ENCODE peak calls at places on chromosomes 6 and 20, in six cellular contexts. H, A, S, I, C and D are unnamed samples.

GRCh38 chr6:45884336-45884735 is 131.3 kb downstream of the CLIC5 start:
- DNase-seq in A (no peak), C (no peak), I (no peak), H (no peak), S (no peak), D (no peak)

GRCh38 chr6:41780623-41781301 is at the start of gene PRICKLE4:
- DNase-seq in H (peak), A (peak), S (no peak), C (no peak), I (peak), D (peak)

GRCh38 chr6:137415127-137415833 is 78.9 kb downstream of the OLIG3 start:
- DNase-seq in H (peak), S (no peak), I (peak), C (peak), A (peak), D (no peak)

GRCh38 chr20:62602550-62602949 is 39.8 kb upstream of the SLCO4A1 start:
- DNase-seq in C (no peak), A (no peak), I (peak), H (peak), S (no peak), D (peak)

GRCh38 chr6:128836761-128837160 is 46.2 kb upstream of the LAMA2 start:
- DNase-seq in H (no peak), I (no peak), S (no peak), A (no peak), C (no peak), D (no peak)

GRCh38 chr6:93036835-93037234 is 382.5 kb downstream of the EPHA7 start:
- DNase-seq in C (no peak), H (peak), I (peak), S (no peak), A (peak), D (peak)

GRCh38 chr20:19858972-19859371 is 100.9 kb downstream of the RIN2 start:
- DNase-seq in I (no peak), H (peak), A (no peak), C (no peak), S (no peak), D (peak)

GRCh38 chr20:8394308-8394945 is 262.4 kb downstream of the PLCB1 start:
- DNase-seq in C (no peak), H (no peak), S (no peak), A (peak), I (peak), D (no peak)

GRCh38 chr6:26199773-26200728 is 112.8 kb downstream of the HFE start:
- DNase-seq in H (no peak), I (no peak), S (no peak), C (no peak), A (no peak), D (no peak)

GRCh38 chr6:15430947-15431405 is 185.1 kb downstream of the JARID2 start:
- DNase-seq in I (no peak), A (no peak), S (no peak), C (no peak), H (no peak), D (peak)

GRCh38 chr6:77474973-77475372 is 11.7 kb upstream of the HTR1B start:
- DNase-seq in I (no peak), H (no peak), A (no peak), C (no peak), S (no peak), D (no peak)

GRCh38 chr6:169328112-169328801 is 74.6 kb upstream of the THBS2 start:
- DNase-seq in S (no peak), C (no peak), I (no peak), A (no peak), H (no peak), D (no peak)

GRCh38 chr6:169141706-169142705 is 111.6 kb downstream of the THBS2 start:
- DNase-seq in S (no peak), C (no peak), A (no peak), H (no peak), I (no peak), D (no peak)

GRCh38 chr20:1803216-1804128 is 91.7 kb upstream of the SIRPA start:
- DNase-seq in I (peak), C (no peak), H (no peak), S (no peak), A (peak), D (peak)

GRCh38 chr20:43409041-43409913 is 48.4 kb upstream of the SRSF6 start:
- DNase-seq in H (peak), I (peak), C (no peak), S (no peak), A (no peak), D (peak)

GRCh38 chr6:79731471-79731870 is 100.3 kb downstream of the SH3BGRL2 start:
- DNase-seq in I (no peak), S (no peak), H (no peak), A (no peak), C (no peak), D (no peak)

GRCh38 chr6:138727182-138727581 is 46.4 kb upstream of the CCDC28A start:
- DNase-seq in A (no peak), H (no peak), S (no peak), C (no peak), I (no peak), D (no peak)

GRCh38 chr6:84597238-84597875 is 167.0 kb downstream of the TBX18 start:
- DNase-seq in C (no peak), A (no peak), I (no peak), S (no peak), H (peak), D (no peak)

GRCh38 chr6:113591896-113592827 is 265.0 kb upstream of the MARCKS start:
- DNase-seq in S (no peak), A (no peak), C (no peak), I (no peak), H (no peak), D (peak)

GRCh38 chr20:39038047-39038446 is 75.9 kb downstream of the DHX35 start:
- DNase-seq in I (no peak), C (no peak), S (no peak), H (no peak), A (no peak), D (no peak)

GRCh38 chr20:46507760-46508407 is 5.5 kb downstream of the ZNF334 start:
- DNase-seq in S (no peak), C (no peak), H (no peak), I (no peak), A (no peak), D (no peak)

GRCh38 chr6:26087284-26088115 is at the start of gene HFE:
- DNase-seq in H (peak), I (peak), S (no peak), A (peak), C (peak), D (no peak)

GRCh38 chr20:22070546-22070945 is 365.1 kb downstream of the PAX1 start:
- DNase-seq in H (no peak), I (no peak), S (no peak), C (no peak), A (no peak), D (no peak)

GRCh38 chr6:42520786-42521607 is 42.8 kb upstream of the UBR2 start:
- DNase-seq in C (no peak), A (peak), H (no peak), I (peak), S (no peak), D (no peak)

GRCh38 chr6:139965393-139965792 is 590.9 kb upstream of the CITED2 start:
- DNase-seq in I (no peak), H (no peak), A (no peak), S (no peak), C (no peak), D (peak)

GRCh38 chr6:10837692-10837996 is 695 bp downstream of the MAK start:
- DNase-seq in A (peak), I (no peak), S (no peak), H (no peak), C (no peak), D (peak)

GRCh38 chr20:801678-802077 is 31.8 kb upstream of the FAM110A start:
- DNase-seq in C (no peak), A (no peak), H (no peak), I (no peak), S (no peak), D (no peak)

GRCh38 chr6:32844839-32845372 is 1.1 kb upstream of the PSMB8 start:
- DNase-seq in I (no peak), A (no peak), S (no peak), C (no peak), H (no peak), D (no peak)

GRCh38 chr6:17542243-17542642 is 57.9 kb upstream of the FAM8A1 start:
- DNase-seq in I (no peak), A (no peak), C (no peak), S (no peak), H (no peak), D (peak)

GRCh38 chr6:147530132-147531060 is 21.9 kb downstream of the SAMD5 start:
- DNase-seq in H (peak), I (peak), C (no peak), A (no peak), S (no peak), D (peak)